ENCODE peak calls at places on chromosomes 11 and 22, in four cellular contexts. One of them, this sample, is unnamed.
A peak's percentile ranks its signal among the peaks of the same experiment; 100 is the strongest.

GRCh38 chr11:446886-447285 is 3.2 kb upstream of the PTDSS2 start:
- DNase-seq in ELF-1: no peak
- DNase-seq in GM18507: no peak
- DNase-seq in activated CD4-positive, alpha-beta T cell treated with anti-CD3 and anti-CD28 coated beads for 24 hours: no peak
- DNase-seq in this sample: no peak

GRCh38 chr22:42964994-42965699 is 49.8 kb downstream of the PACSIN2 start:
- DNase-seq in activated CD4-positive, alpha-beta T cell treated with anti-CD3 and anti-CD28 coated beads for 24 hours: peak; percentile 23
- DNase-seq in GM18507: no peak
- DNase-seq in ELF-1: peak; percentile 54
- DNase-seq in this sample: no peak

GRCh38 chr22:41996826-41997225 is 1.8 kb upstream of the WBP2NL start:
- DNase-seq in ELF-1: no peak
- DNase-seq in activated CD4-positive, alpha-beta T cell treated with anti-CD3 and anti-CD28 coated beads for 24 hours: no peak
- DNase-seq in GM18507: no peak
- DNase-seq in this sample: no peak

GRCh38 chr11:22634897-22635629 is 9.4 kb upstream of the FANCF start:
- DNase-seq in GM18507: no peak
- DNase-seq in activated CD4-positive, alpha-beta T cell treated with anti-CD3 and anti-CD28 coated beads for 24 hours: no peak
- DNase-seq in ELF-1: peak; percentile 74
- DNase-seq in this sample: no peak

GRCh38 chr11:420054-420910 is 5.5 kb upstream of the SIGIRR start:
- DNase-seq in activated CD4-positive, alpha-beta T cell treated with anti-CD3 and anti-CD28 coated beads for 24 hours: no peak
- DNase-seq in ELF-1: no peak
- DNase-seq in GM18507: no peak
- DNase-seq in this sample: no peak

GRCh38 chr11:76802621-76803020 is 19.5 kb downstream of the TSKU start:
- DNase-seq in ELF-1: no peak
- DNase-seq in GM18507: no peak
- DNase-seq in activated CD4-positive, alpha-beta T cell treated with anti-CD3 and anti-CD28 coated beads for 24 hours: no peak
- DNase-seq in this sample: no peak

GRCh38 chr11:54558919-54559318 is 44.9 kb downstream of the OR4C46 start:
- DNase-seq in ELF-1: no peak
- DNase-seq in activated CD4-positive, alpha-beta T cell treated with anti-CD3 and anti-CD28 coated beads for 24 hours: no peak
- DNase-seq in GM18507: no peak
- DNase-seq in this sample: no peak

GRCh38 chr11:94754335-94754734 is 13.8 kb upstream of the AMOTL1 start:
- DNase-seq in activated CD4-positive, alpha-beta T cell treated with anti-CD3 and anti-CD28 coated beads for 24 hours: no peak
- DNase-seq in ELF-1: no peak
- DNase-seq in GM18507: no peak
- DNase-seq in this sample: no peak

GRCh38 chr11:67584205-67584880 is 731 bp downstream of the GSTP1 start:
- DNase-seq in GM18507: no peak
- DNase-seq in ELF-1: peak; percentile 51
- DNase-seq in activated CD4-positive, alpha-beta T cell treated with anti-CD3 and anti-CD28 coated beads for 24 hours: peak; percentile 13
- DNase-seq in this sample: no peak

GRCh38 chr22:33438273-33438672 is 380.1 kb upstream of the SYN3 start:
- DNase-seq in activated CD4-positive, alpha-beta T cell treated with anti-CD3 and anti-CD28 coated beads for 24 hours: no peak
- DNase-seq in GM18507: no peak
- DNase-seq in ELF-1: no peak
- DNase-seq in this sample: no peak

GRCh38 chr22:45218974-45219373 is 21.7 kb downstream of the KIAA0930 start:
- DNase-seq in activated CD4-positive, alpha-beta T cell treated with anti-CD3 and anti-CD28 coated beads for 24 hours: no peak
- DNase-seq in ELF-1: no peak
- DNase-seq in GM18507: no peak
- DNase-seq in this sample: no peak

GRCh38 chr11:106789406-106789805 is 228.9 kb downstream of the GUCY1A2 start:
- DNase-seq in ELF-1: no peak
- DNase-seq in activated CD4-positive, alpha-beta T cell treated with anti-CD3 and anti-CD28 coated beads for 24 hours: no peak
- DNase-seq in GM18507: no peak
- DNase-seq in this sample: no peak

GRCh38 chr22:31436132-31436531 is 36.7 kb downstream of the DRG1 start:
- DNase-seq in GM18507: no peak
- DNase-seq in activated CD4-positive, alpha-beta T cell treated with anti-CD3 and anti-CD28 coated beads for 24 hours: no peak
- DNase-seq in ELF-1: no peak
- DNase-seq in this sample: no peak

GRCh38 chr11:110297726-110298297 is 1.4 kb upstream of the RDX start:
- DNase-seq in ELF-1: no peak
- DNase-seq in GM18507: no peak
- DNase-seq in activated CD4-positive, alpha-beta T cell treated with anti-CD3 and anti-CD28 coated beads for 24 hours: no peak
- DNase-seq in this sample: no peak

GRCh38 chr22:27598792-27599191 is 202.8 kb downstream of the MN1 start:
- DNase-seq in ELF-1: no peak
- DNase-seq in GM18507: no peak
- DNase-seq in activated CD4-positive, alpha-beta T cell treated with anti-CD3 and anti-CD28 coated beads for 24 hours: no peak
- DNase-seq in this sample: no peak

GRCh38 chr11:1500466-1501420 is 14.2 kb upstream of the MOB2 start:
- DNase-seq in ELF-1: no peak
- DNase-seq in activated CD4-positive, alpha-beta T cell treated with anti-CD3 and anti-CD28 coated beads for 24 hours: no peak
- DNase-seq in GM18507: no peak
- DNase-seq in this sample: no peak

GRCh38 chr11:72793452-72794367 is at the start of gene STARD10:
- DNase-seq in GM18507: peak; percentile 97
- DNase-seq in ELF-1: peak; percentile 98
- DNase-seq in activated CD4-positive, alpha-beta T cell treated with anti-CD3 and anti-CD28 coated beads for 24 hours: peak; percentile 94
- DNase-seq in this sample: peak; percentile 95

GRCh38 chr22:37282385-37282677 is at the start of gene CYTH4:
- DNase-seq in ELF-1: no peak
- DNase-seq in activated CD4-positive, alpha-beta T cell treated with anti-CD3 and anti-CD28 coated beads for 24 hours: peak; percentile 68
- DNase-seq in GM18507: peak; percentile 65
- DNase-seq in this sample: no peak

GRCh38 chr11:91730071-91730470 is 494.5 kb upstream of the FAT3 start:
- DNase-seq in ELF-1: no peak
- DNase-seq in GM18507: no peak
- DNase-seq in activated CD4-positive, alpha-beta T cell treated with anti-CD3 and anti-CD28 coated beads for 24 hours: no peak
- DNase-seq in this sample: no peak

GRCh38 chr22:38299758-38300157 is 17.5 kb downstream of the CSNK1E start:
- DNase-seq in activated CD4-positive, alpha-beta T cell treated with anti-CD3 and anti-CD28 coated beads for 24 hours: no peak
- DNase-seq in GM18507: no peak
- DNase-seq in ELF-1: no peak
- DNase-seq in this sample: no peak

This sample was measured in iPS DF 6.9.